ENCODE peak calls at places on chromosomes 1 and 21, in nine cellular contexts. One of them, this sample, is unnamed.

GRCh38 chr1:210132582-210132981 is 100.0 kb upstream of the SERTAD4 start:
- DNase-seq in NCI-H345: no peak
- DNase-seq in astrocyte of the spinal cord: peak
- DNase-seq in fibroblast of the conjunctiva: peak
- DNase-seq in non-pigmented ciliary epithelial cell: peak
- DNase-seq in NCI-H1436: no peak
- DNase-seq in activated gamma-delta T cell treated with Interleukin-2 at 50 U/mL for 16 hours: no peak
- DNase-seq in WTC11: no peak
- DNase-seq in EL: peak
- DNase-seq in this sample: no peak

GRCh38 chr1:150875197-150876110 is 945 bp downstream of the ARNT start:
- DNase-seq in NCI-H345: peak
- DNase-seq in astrocyte of the spinal cord: peak
- DNase-seq in fibroblast of the conjunctiva: no peak
- DNase-seq in non-pigmented ciliary epithelial cell: no peak
- DNase-seq in NCI-H1436: no peak
- DNase-seq in activated gamma-delta T cell treated with Interleukin-2 at 50 U/mL for 16 hours: peak
- DNase-seq in WTC11: no peak
- DNase-seq in EL: no peak
- DNase-seq in this sample: peak

GRCh38 chr1:19083081-19083480 is 126.6 kb upstream of the IFFO2 start:
- DNase-seq in NCI-H345: no peak
- DNase-seq in astrocyte of the spinal cord: peak
- DNase-seq in fibroblast of the conjunctiva: no peak
- DNase-seq in non-pigmented ciliary epithelial cell: peak
- DNase-seq in NCI-H1436: no peak
- DNase-seq in activated gamma-delta T cell treated with Interleukin-2 at 50 U/mL for 16 hours: no peak
- DNase-seq in WTC11: no peak
- DNase-seq in EL: no peak
- DNase-seq in this sample: no peak

GRCh38 chr21:46196733-46197132 is 12.5 kb upstream of the SPATC1L start:
- DNase-seq in NCI-H345: no peak
- DNase-seq in astrocyte of the spinal cord: no peak
- DNase-seq in fibroblast of the conjunctiva: no peak
- DNase-seq in non-pigmented ciliary epithelial cell: no peak
- DNase-seq in NCI-H1436: no peak
- DNase-seq in activated gamma-delta T cell treated with Interleukin-2 at 50 U/mL for 16 hours: no peak
- DNase-seq in WTC11: peak
- DNase-seq in EL: no peak
- DNase-seq in this sample: no peak

GRCh38 chr1:25799758-25800537 is at the start of gene SELENON:
- DNase-seq in NCI-H345: peak
- DNase-seq in astrocyte of the spinal cord: peak
- DNase-seq in fibroblast of the conjunctiva: no peak
- DNase-seq in non-pigmented ciliary epithelial cell: no peak
- DNase-seq in NCI-H1436: peak
- DNase-seq in activated gamma-delta T cell treated with Interleukin-2 at 50 U/mL for 16 hours: no peak
- DNase-seq in WTC11: peak
- DNase-seq in EL: peak
- DNase-seq in this sample: peak

GRCh38 chr1:3352084-3352951 is 102.1 kb upstream of the ARHGEF16 start:
- DNase-seq in NCI-H345: no peak
- DNase-seq in astrocyte of the spinal cord: peak
- DNase-seq in fibroblast of the conjunctiva: peak
- DNase-seq in non-pigmented ciliary epithelial cell: peak
- DNase-seq in NCI-H1436: no peak
- DNase-seq in activated gamma-delta T cell treated with Interleukin-2 at 50 U/mL for 16 hours: no peak
- DNase-seq in WTC11: peak
- DNase-seq in EL: peak
- DNase-seq in this sample: no peak

GRCh38 chr1:79079770-79080169 is 73.2 kb upstream of the ADGRL4 start:
- DNase-seq in NCI-H345: no peak
- DNase-seq in astrocyte of the spinal cord: peak
- DNase-seq in fibroblast of the conjunctiva: peak
- DNase-seq in non-pigmented ciliary epithelial cell: peak
- DNase-seq in NCI-H1436: no peak
- DNase-seq in activated gamma-delta T cell treated with Interleukin-2 at 50 U/mL for 16 hours: no peak
- DNase-seq in WTC11: peak
- DNase-seq in EL: peak
- DNase-seq in this sample: no peak

GRCh38 chr1:1916882-1917281 is 1.8 kb downstream of the CALML6 start:
- DNase-seq in NCI-H345: no peak
- DNase-seq in astrocyte of the spinal cord: no peak
- DNase-seq in fibroblast of the conjunctiva: no peak
- DNase-seq in non-pigmented ciliary epithelial cell: no peak
- DNase-seq in NCI-H1436: no peak
- DNase-seq in activated gamma-delta T cell treated with Interleukin-2 at 50 U/mL for 16 hours: no peak
- DNase-seq in WTC11: no peak
- DNase-seq in EL: no peak
- DNase-seq in this sample: no peak

GRCh38 chr1:175174702-175175102 is 17.9 kb downstream of the KIAA0040 start:
- DNase-seq in NCI-H345: no peak
- DNase-seq in astrocyte of the spinal cord: no peak
- DNase-seq in fibroblast of the conjunctiva: no peak
- DNase-seq in non-pigmented ciliary epithelial cell: no peak
- DNase-seq in NCI-H1436: no peak
- DNase-seq in activated gamma-delta T cell treated with Interleukin-2 at 50 U/mL for 16 hours: no peak
- DNase-seq in WTC11: no peak
- DNase-seq in EL: no peak
- DNase-seq in this sample: no peak

GRCh38 chr1:95084317-95085176 is 11.8 kb upstream of the ALG14 start:
- DNase-seq in NCI-H345: peak
- DNase-seq in astrocyte of the spinal cord: peak
- DNase-seq in fibroblast of the conjunctiva: no peak
- DNase-seq in non-pigmented ciliary epithelial cell: no peak
- DNase-seq in NCI-H1436: peak
- DNase-seq in activated gamma-delta T cell treated with Interleukin-2 at 50 U/mL for 16 hours: peak
- DNase-seq in WTC11: peak
- DNase-seq in EL: peak
- DNase-seq in this sample: no peak

GRCh38 chr21:45329261-45330074 is 41.8 kb upstream of the POFUT2 start:
- DNase-seq in NCI-H345: no peak
- DNase-seq in astrocyte of the spinal cord: no peak
- DNase-seq in fibroblast of the conjunctiva: no peak
- DNase-seq in non-pigmented ciliary epithelial cell: no peak
- DNase-seq in NCI-H1436: no peak
- DNase-seq in activated gamma-delta T cell treated with Interleukin-2 at 50 U/mL for 16 hours: no peak
- DNase-seq in WTC11: no peak
- DNase-seq in EL: no peak
- DNase-seq in this sample: no peak

GRCh38 chr1:10663668-10664035 is 132.8 kb downstream of the CASZ1 start:
- DNase-seq in NCI-H345: no peak
- DNase-seq in astrocyte of the spinal cord: no peak
- DNase-seq in fibroblast of the conjunctiva: no peak
- DNase-seq in non-pigmented ciliary epithelial cell: no peak
- DNase-seq in NCI-H1436: no peak
- DNase-seq in activated gamma-delta T cell treated with Interleukin-2 at 50 U/mL for 16 hours: no peak
- DNase-seq in WTC11: peak
- DNase-seq in EL: no peak
- DNase-seq in this sample: no peak

GRCh38 chr1:6962390-6962955 is 177.2 kb downstream of the CAMTA1 start:
- DNase-seq in NCI-H345: peak
- DNase-seq in astrocyte of the spinal cord: no peak
- DNase-seq in fibroblast of the conjunctiva: no peak
- DNase-seq in non-pigmented ciliary epithelial cell: no peak
- DNase-seq in NCI-H1436: no peak
- DNase-seq in activated gamma-delta T cell treated with Interleukin-2 at 50 U/mL for 16 hours: peak
- DNase-seq in WTC11: peak
- DNase-seq in EL: no peak
- DNase-seq in this sample: no peak

GRCh38 chr1:193661385-193661784 is 475.0 kb upstream of the B3GALT2 start:
- DNase-seq in NCI-H345: no peak
- DNase-seq in astrocyte of the spinal cord: no peak
- DNase-seq in fibroblast of the conjunctiva: no peak
- DNase-seq in non-pigmented ciliary epithelial cell: no peak
- DNase-seq in NCI-H1436: no peak
- DNase-seq in activated gamma-delta T cell treated with Interleukin-2 at 50 U/mL for 16 hours: no peak
- DNase-seq in WTC11: no peak
- DNase-seq in EL: no peak
- DNase-seq in this sample: no peak

GRCh38 chr1:192724670-192725069 is 84.2 kb upstream of the RGS2 start:
- DNase-seq in NCI-H345: no peak
- DNase-seq in astrocyte of the spinal cord: peak
- DNase-seq in fibroblast of the conjunctiva: no peak
- DNase-seq in non-pigmented ciliary epithelial cell: no peak
- DNase-seq in NCI-H1436: no peak
- DNase-seq in activated gamma-delta T cell treated with Interleukin-2 at 50 U/mL for 16 hours: no peak
- DNase-seq in WTC11: no peak
- DNase-seq in EL: peak
- DNase-seq in this sample: no peak

GRCh38 chr1:206469933-206470691 is at the start of gene IKBKE:
- DNase-seq in NCI-H345: no peak
- DNase-seq in astrocyte of the spinal cord: peak
- DNase-seq in fibroblast of the conjunctiva: peak
- DNase-seq in non-pigmented ciliary epithelial cell: no peak
- DNase-seq in NCI-H1436: peak
- DNase-seq in activated gamma-delta T cell treated with Interleukin-2 at 50 U/mL for 16 hours: peak
- DNase-seq in WTC11: peak
- DNase-seq in EL: peak
- DNase-seq in this sample: no peak

GRCh38 chr1:91498498-91499245 is 2.0 kb upstream of the CDC7 start:
- DNase-seq in NCI-H345: no peak
- DNase-seq in astrocyte of the spinal cord: no peak
- DNase-seq in fibroblast of the conjunctiva: no peak
- DNase-seq in non-pigmented ciliary epithelial cell: no peak
- DNase-seq in NCI-H1436: no peak
- DNase-seq in activated gamma-delta T cell treated with Interleukin-2 at 50 U/mL for 16 hours: no peak
- DNase-seq in WTC11: no peak
- DNase-seq in EL: no peak
- DNase-seq in this sample: no peak

GRCh38 chr1:93631626-93632365 is 49.8 kb downstream of the BCAR3 start:
- DNase-seq in NCI-H345: no peak
- DNase-seq in astrocyte of the spinal cord: no peak
- DNase-seq in fibroblast of the conjunctiva: no peak
- DNase-seq in non-pigmented ciliary epithelial cell: no peak
- DNase-seq in NCI-H1436: no peak
- DNase-seq in activated gamma-delta T cell treated with Interleukin-2 at 50 U/mL for 16 hours: no peak
- DNase-seq in WTC11: no peak
- DNase-seq in EL: no peak
- DNase-seq in this sample: no peak

GRCh38 chr21:14889080-14889805 is 175.6 kb downstream of the NRIP1 start:
- DNase-seq in NCI-H345: no peak
- DNase-seq in astrocyte of the spinal cord: peak
- DNase-seq in fibroblast of the conjunctiva: peak
- DNase-seq in non-pigmented ciliary epithelial cell: peak
- DNase-seq in NCI-H1436: no peak
- DNase-seq in activated gamma-delta T cell treated with Interleukin-2 at 50 U/mL for 16 hours: no peak
- DNase-seq in WTC11: no peak
- DNase-seq in EL: peak
- DNase-seq in this sample: no peak

GRCh38 chr1:6923012-6923805 is 138.0 kb downstream of the CAMTA1 start:
- DNase-seq in NCI-H345: no peak
- DNase-seq in astrocyte of the spinal cord: no peak
- DNase-seq in fibroblast of the conjunctiva: no peak
- DNase-seq in non-pigmented ciliary epithelial cell: no peak
- DNase-seq in NCI-H1436: no peak
- DNase-seq in activated gamma-delta T cell treated with Interleukin-2 at 50 U/mL for 16 hours: no peak
- DNase-seq in WTC11: no peak
- DNase-seq in EL: no peak
- DNase-seq in this sample: no peak

GRCh38 chr1:241641748-241642592 is 1.8 kb upstream of the CHML start:
- DNase-seq in NCI-H345: no peak
- DNase-seq in astrocyte of the spinal cord: peak
- DNase-seq in fibroblast of the conjunctiva: no peak
- DNase-seq in non-pigmented ciliary epithelial cell: no peak
- DNase-seq in NCI-H1436: no peak
- DNase-seq in activated gamma-delta T cell treated with Interleukin-2 at 50 U/mL for 16 hours: no peak
- DNase-seq in WTC11: no peak
- DNase-seq in EL: peak
- DNase-seq in this sample: no peak

GRCh38 chr1:166813508-166814223 is 25.6 kb upstream of the POGK start:
- DNase-seq in NCI-H345: no peak
- DNase-seq in astrocyte of the spinal cord: no peak
- DNase-seq in fibroblast of the conjunctiva: no peak
- DNase-seq in non-pigmented ciliary epithelial cell: no peak
- DNase-seq in NCI-H1436: no peak
- DNase-seq in activated gamma-delta T cell treated with Interleukin-2 at 50 U/mL for 16 hours: no peak
- DNase-seq in WTC11: no peak
- DNase-seq in EL: no peak
- DNase-seq in this sample: no peak

GRCh38 chr21:45819478-45820170 is 161.9 kb upstream of the COL6A1 start:
- DNase-seq in NCI-H345: no peak
- DNase-seq in astrocyte of the spinal cord: peak
- DNase-seq in fibroblast of the conjunctiva: no peak
- DNase-seq in non-pigmented ciliary epithelial cell: no peak
- DNase-seq in NCI-H1436: no peak
- DNase-seq in activated gamma-delta T cell treated with Interleukin-2 at 50 U/mL for 16 hours: no peak
- DNase-seq in WTC11: no peak
- DNase-seq in EL: no peak
- DNase-seq in this sample: no peak